ENCODE peak calls at places on chromosomes 5 and 9, in nine cellular contexts. One of them, this sample, is unnamed.

GRCh38 chr9:73347720-73348119 is 196.1 kb downstream of the ANXA1 start:
- DNase-seq in A673: no peak
- DNase-seq in colonic mucosa: no peak
- DNase-seq in hepatocyte: no peak
- DNase-seq in mammary epithelial cell: no peak
- DNase-seq in psoas muscle: no peak
- DNase-seq in fibroblast of mammary gland: no peak
- DNase-seq in HCT116: no peak
- DNase-seq in neural progenitor cell: no peak
- DNase-seq in this sample: no peak

GRCh38 chr5:151670074-151670686 is 16.5 kb downstream of the SPARC start:
- DNase-seq in HCT116: no peak
- DNase-seq in mammary epithelial cell: no peak
- DNase-seq in A673: no peak
- DNase-seq in colonic mucosa: no peak
- DNase-seq in neural progenitor cell: no peak
- DNase-seq in hepatocyte: peak
- DNase-seq in psoas muscle: no peak
- DNase-seq in fibroblast of mammary gland: peak
- DNase-seq in this sample: no peak

GRCh38 chr5:119356384-119357188 is 767 bp downstream of the TNFAIP8 start:
- DNase-seq in A673: peak
- DNase-seq in neural progenitor cell: no peak
- DNase-seq in HCT116: no peak
- DNase-seq in mammary epithelial cell: no peak
- DNase-seq in fibroblast of mammary gland: peak
- DNase-seq in hepatocyte: no peak
- DNase-seq in colonic mucosa: no peak
- DNase-seq in psoas muscle: no peak
- DNase-seq in this sample: peak

GRCh38 chr5:190366-191035 is 794 bp upstream of the LRRC14B start:
- DNase-seq in A673: no peak
- DNase-seq in HCT116: no peak
- DNase-seq in psoas muscle: no peak
- DNase-seq in neural progenitor cell: no peak
- DNase-seq in fibroblast of mammary gland: no peak
- DNase-seq in mammary epithelial cell: no peak
- DNase-seq in hepatocyte: no peak
- DNase-seq in colonic mucosa: no peak
- DNase-seq in this sample: no peak

GRCh38 chr5:14256026-14256690 is 113.0 kb downstream of the TRIO start:
- DNase-seq in hepatocyte: no peak
- DNase-seq in HCT116: no peak
- DNase-seq in fibroblast of mammary gland: no peak
- DNase-seq in neural progenitor cell: no peak
- DNase-seq in psoas muscle: no peak
- DNase-seq in A673: no peak
- DNase-seq in mammary epithelial cell: no peak
- DNase-seq in colonic mucosa: no peak
- DNase-seq in this sample: no peak

GRCh38 chr5:140000332-140000731 is 42.8 kb downstream of the NRG2 start:
- DNase-seq in HCT116: no peak
- DNase-seq in hepatocyte: no peak
- DNase-seq in fibroblast of mammary gland: no peak
- DNase-seq in mammary epithelial cell: no peak
- DNase-seq in psoas muscle: peak
- DNase-seq in colonic mucosa: no peak
- DNase-seq in neural progenitor cell: no peak
- DNase-seq in A673: no peak
- DNase-seq in this sample: no peak

GRCh38 chr5:14954620-14955343 is 83.2 kb upstream of the ANKH start:
- DNase-seq in A673: no peak
- DNase-seq in fibroblast of mammary gland: no peak
- DNase-seq in psoas muscle: no peak
- DNase-seq in HCT116: no peak
- DNase-seq in hepatocyte: no peak
- DNase-seq in neural progenitor cell: no peak
- DNase-seq in mammary epithelial cell: no peak
- DNase-seq in colonic mucosa: no peak
- DNase-seq in this sample: no peak

GRCh38 chr5:58648846-58649245 is 66.0 kb downstream of the RAB3C start:
- DNase-seq in fibroblast of mammary gland: no peak
- DNase-seq in psoas muscle: no peak
- DNase-seq in mammary epithelial cell: no peak
- DNase-seq in hepatocyte: no peak
- DNase-seq in neural progenitor cell: no peak
- DNase-seq in A673: no peak
- DNase-seq in HCT116: no peak
- DNase-seq in colonic mucosa: no peak
- DNase-seq in this sample: no peak

GRCh38 chr9:95769473-95769872 is 106.0 kb upstream of the ERCC6L2 start:
- DNase-seq in hepatocyte: no peak
- DNase-seq in fibroblast of mammary gland: no peak
- DNase-seq in psoas muscle: no peak
- DNase-seq in A673: no peak
- DNase-seq in colonic mucosa: no peak
- DNase-seq in HCT116: no peak
- DNase-seq in mammary epithelial cell: no peak
- DNase-seq in neural progenitor cell: no peak
- DNase-seq in this sample: no peak

GRCh38 chr9:93207326-93207814 is 23.4 kb downstream of the WNK2 start:
- DNase-seq in HCT116: no peak
- DNase-seq in neural progenitor cell: no peak
- DNase-seq in hepatocyte: no peak
- DNase-seq in psoas muscle: peak
- DNase-seq in A673: no peak
- DNase-seq in mammary epithelial cell: no peak
- DNase-seq in colonic mucosa: no peak
- DNase-seq in fibroblast of mammary gland: peak
- DNase-seq in this sample: peak

GRCh38 chr5:56422060-56422762 is 189.1 kb upstream of the ANKRD55 start:
- DNase-seq in hepatocyte: peak
- DNase-seq in fibroblast of mammary gland: no peak
- DNase-seq in A673: no peak
- DNase-seq in HCT116: peak
- DNase-seq in psoas muscle: no peak
- DNase-seq in mammary epithelial cell: peak
- DNase-seq in colonic mucosa: peak
- DNase-seq in neural progenitor cell: no peak
- DNase-seq in this sample: no peak

GRCh38 chr5:124887223-124887622 is 140.8 kb upstream of the ZNF608 start:
- DNase-seq in HCT116: no peak
- DNase-seq in psoas muscle: no peak
- DNase-seq in A673: no peak
- DNase-seq in neural progenitor cell: peak
- DNase-seq in fibroblast of mammary gland: no peak
- DNase-seq in colonic mucosa: no peak
- DNase-seq in mammary epithelial cell: no peak
- DNase-seq in hepatocyte: no peak
- DNase-seq in this sample: no peak

GRCh38 chr5:39599721-39600431 is 175.1 kb upstream of the DAB2 start:
- DNase-seq in colonic mucosa: no peak
- DNase-seq in fibroblast of mammary gland: peak
- DNase-seq in psoas muscle: no peak
- DNase-seq in HCT116: peak
- DNase-seq in neural progenitor cell: peak
- DNase-seq in A673: peak
- DNase-seq in mammary epithelial cell: peak
- DNase-seq in hepatocyte: peak
- DNase-seq in this sample: peak

GRCh38 chr5:92907914-92908606 is 673.0 kb downstream of the NR2F1-AS1 start:
- DNase-seq in colonic mucosa: no peak
- DNase-seq in A673: no peak
- DNase-seq in mammary epithelial cell: no peak
- DNase-seq in hepatocyte: no peak
- DNase-seq in psoas muscle: no peak
- DNase-seq in neural progenitor cell: no peak
- DNase-seq in fibroblast of mammary gland: peak
- DNase-seq in HCT116: no peak
- DNase-seq in this sample: peak

GRCh38 chr9:136086213-136086881 is 8.7 kb downstream of the NACC2 start:
- DNase-seq in hepatocyte: no peak
- DNase-seq in psoas muscle: peak
- DNase-seq in A673: no peak
- DNase-seq in neural progenitor cell: peak
- DNase-seq in HCT116: no peak
- DNase-seq in colonic mucosa: peak
- DNase-seq in mammary epithelial cell: no peak
- DNase-seq in fibroblast of mammary gland: no peak
- DNase-seq in this sample: no peak

DNA sequence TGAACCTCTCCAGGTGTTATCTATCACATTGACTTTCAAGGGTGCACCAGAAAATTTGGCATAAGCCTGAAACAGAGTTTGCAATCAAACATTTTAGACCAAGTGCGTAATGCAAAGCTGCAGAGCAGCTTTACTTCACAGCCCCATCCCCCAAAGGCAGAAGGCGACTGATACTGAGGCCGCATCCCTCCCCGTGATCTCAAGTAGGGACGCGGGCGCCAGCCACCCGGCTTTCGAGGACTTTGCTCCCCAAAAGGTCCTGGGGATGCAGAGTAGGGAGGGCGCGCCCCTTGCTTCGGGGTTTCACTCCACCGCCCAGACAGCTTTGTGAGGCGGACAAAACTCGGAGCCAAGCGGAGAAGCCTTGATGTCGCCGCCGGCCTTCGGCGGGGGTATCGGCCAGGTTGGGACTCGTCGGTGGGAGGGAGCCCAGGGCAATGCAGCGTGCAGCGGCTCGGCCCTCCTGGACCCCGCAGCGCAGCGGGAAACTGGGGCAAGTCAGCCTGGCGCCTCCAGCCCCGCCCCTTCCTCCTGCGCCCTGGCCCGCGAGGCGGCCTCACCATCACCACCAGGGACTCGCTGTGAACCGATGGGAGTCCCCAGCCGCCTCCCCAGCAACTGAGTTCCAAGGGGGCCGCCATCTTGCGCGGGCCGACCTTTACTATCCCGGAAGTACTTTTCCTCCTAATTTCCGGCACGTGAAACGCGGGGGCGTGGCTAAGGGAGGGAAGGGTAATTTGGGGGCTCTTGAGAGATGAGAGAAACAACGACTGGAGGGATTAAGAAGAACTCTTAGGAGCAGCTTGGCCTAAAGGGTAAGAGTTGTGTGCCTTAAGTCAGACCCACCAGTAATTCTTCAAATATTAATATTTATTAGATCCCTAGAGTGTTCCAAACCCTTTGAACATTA is at the start of gene MTX3:
- DNase-seq in neural progenitor cell: peak
- DNase-seq in hepatocyte: peak
- DNase-seq in mammary epithelial cell: peak
- DNase-seq in colonic mucosa: peak
- DNase-seq in HCT116: peak
- DNase-seq in A673: peak
- DNase-seq in fibroblast of mammary gland: peak
- DNase-seq in psoas muscle: peak
- DNase-seq in this sample: peak
- H3K4me3 ChIP-seq in neural progenitor cell: peak
- H3K4me3 ChIP-seq in hepatocyte: peak
- H3K4me3 ChIP-seq in mammary epithelial cell: peak
- H3K4me3 ChIP-seq in colonic mucosa: peak
- H3K4me3 ChIP-seq in HCT116: peak
- H3K4me3 ChIP-seq in A673: peak
- H3K4me3 ChIP-seq in fibroblast of mammary gland: peak
- H3K4me3 ChIP-seq in psoas muscle: peak
- H3K4me3 ChIP-seq in this sample: peak

DNA sequence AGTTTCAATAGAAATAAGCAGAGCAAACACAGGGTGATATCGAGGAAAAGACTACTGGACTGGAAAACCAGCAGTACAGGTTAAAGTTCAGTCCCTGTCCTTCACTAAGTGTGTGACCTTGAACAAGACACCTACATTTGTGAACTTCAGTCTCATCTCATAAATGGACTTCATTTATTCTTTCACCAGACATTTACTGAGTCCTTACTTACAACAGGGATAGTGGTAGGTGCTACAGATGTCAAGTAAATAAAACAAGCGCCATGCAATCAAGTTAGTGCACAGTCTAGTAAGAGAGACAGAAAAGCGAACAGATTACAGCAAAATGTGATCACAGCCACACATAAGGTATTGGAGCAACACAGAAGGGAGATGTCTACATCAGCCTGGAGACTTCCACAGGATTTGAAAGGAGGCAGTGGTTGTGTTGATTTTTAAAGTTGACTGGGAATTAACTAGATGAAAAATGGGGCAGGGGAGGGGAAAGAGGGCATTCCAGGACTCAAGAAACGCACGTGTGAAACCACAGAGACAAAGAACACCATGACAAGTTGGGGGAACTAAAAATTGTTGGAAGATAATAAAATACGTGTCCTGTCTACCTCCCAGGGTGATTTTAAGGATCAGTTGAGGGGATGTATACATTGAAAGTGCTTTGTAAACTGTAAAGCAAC is 413.0 kb downstream of the ACTL7B start:
- DNase-seq in HCT116: no peak
- DNase-seq in fibroblast of mammary gland: peak
- DNase-seq in A673: no peak
- DNase-seq in neural progenitor cell: no peak
- DNase-seq in psoas muscle: no peak
- DNase-seq in colonic mucosa: no peak
- DNase-seq in mammary epithelial cell: no peak
- DNase-seq in hepatocyte: no peak
- DNase-seq in this sample: no peak
- TF ChIP-seq CTCF in HCT116: no peak
- TF ChIP-seq CTCF in fibroblast of mammary gland: no peak
- TF ChIP-seq CTCF in A673: no peak
- TF ChIP-seq CTCF in neural progenitor cell: no peak
- TF ChIP-seq CTCF in psoas muscle: no peak
- TF ChIP-seq CTCF in colonic mucosa: no peak
- TF ChIP-seq CTCF in mammary epithelial cell: no peak
- TF ChIP-seq CTCF in hepatocyte: no peak
- TF ChIP-seq CTCF in this sample: no peak

DNA sequence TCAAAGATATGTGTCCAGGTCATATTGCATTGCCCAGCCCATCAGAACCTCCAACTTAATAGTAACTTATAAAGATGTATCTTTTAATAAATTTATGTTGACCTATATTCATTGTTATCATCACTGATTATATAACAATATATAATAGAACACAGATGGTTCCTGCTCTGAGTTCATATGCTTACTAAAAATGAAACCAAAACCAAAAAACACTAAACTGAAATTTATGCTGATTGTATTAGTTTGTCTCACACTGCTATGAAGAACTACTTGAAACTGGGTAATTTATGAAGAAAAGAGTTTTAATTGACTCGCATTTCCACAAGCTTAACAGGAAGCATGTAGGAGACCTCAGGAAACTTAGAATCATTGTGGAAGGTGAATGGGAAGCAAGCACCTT is 462.5 kb upstream of the TYRP1 start:
- DNase-seq in fibroblast of mammary gland: no peak
- DNase-seq in psoas muscle: no peak
- DNase-seq in neural progenitor cell: no peak
- DNase-seq in mammary epithelial cell: no peak
- DNase-seq in A673: no peak
- DNase-seq in colonic mucosa: no peak
- DNase-seq in hepatocyte: no peak
- DNase-seq in HCT116: no peak
- DNase-seq in this sample: no peak
- H3K4me3 ChIP-seq in fibroblast of mammary gland: no peak
- H3K4me3 ChIP-seq in psoas muscle: no peak
- H3K4me3 ChIP-seq in neural progenitor cell: no peak
- H3K4me3 ChIP-seq in mammary epithelial cell: no peak
- H3K4me3 ChIP-seq in A673: no peak
- H3K4me3 ChIP-seq in colonic mucosa: no peak
- H3K4me3 ChIP-seq in hepatocyte: no peak
- H3K4me3 ChIP-seq in HCT116: no peak
- H3K4me3 ChIP-seq in this sample: no peak

GRCh38 chr5:137714931-137715330 is 21.0 kb downstream of the KLHL3 start:
- DNase-seq in psoas muscle: no peak
- DNase-seq in colonic mucosa: no peak
- DNase-seq in neural progenitor cell: no peak
- DNase-seq in A673: no peak
- DNase-seq in hepatocyte: no peak
- DNase-seq in fibroblast of mammary gland: no peak
- DNase-seq in HCT116: no peak
- DNase-seq in mammary epithelial cell: no peak
- DNase-seq in this sample: no peak
- TF ChIP-seq CTCF in psoas muscle: no peak
- TF ChIP-seq CTCF in colonic mucosa: no peak
- TF ChIP-seq CTCF in neural progenitor cell: no peak
- TF ChIP-seq CTCF in A673: no peak
- TF ChIP-seq CTCF in hepatocyte: no peak
- TF ChIP-seq CTCF in fibroblast of mammary gland: no peak
- TF ChIP-seq CTCF in HCT116: no peak
- TF ChIP-seq CTCF in mammary epithelial cell: no peak
- TF ChIP-seq CTCF in this sample: no peak

This sample was measured in astrocyte of the spinal cord.